ENCODE peak calls at places on chromosomes 7 and 10, in nine cellular contexts. Z is kidney epithelial cell, B is thoracic aorta, W is OCI-LY7, K is nephron progenitor cell, L is progenitor cell of endocrine pancreas, O is right atrium auricular region, U is Peyer's patch, N is fibroblast of pulmonary artery. Y is an unnamed sample.

GRCh38 chr10:118237930-118238329 is 104.2 kb downstream of the FAM204A start:
- DNase-seq in K (no peak), N (no peak), Z (no peak), L (no peak), W (no peak), O (no peak), U (no peak), B (no peak), Y (no peak)

GRCh38 chr7:150357277-150357676 is 11.3 kb upstream of the REPIN1 start:
- DNase-seq in Z (no peak), K (no peak), O (no peak), L (no peak), U (no peak), B (no peak), N (no peak), W (no peak), Y (peak; percentile 16)

GRCh38 chr7:134828361-134828760 is 48.9 kb downstream of the CALD1 start:
- DNase-seq in Z (no peak), L (no peak), U (no peak), O (no peak), N (peak; percentile 80), K (no peak), B (no peak), W (no peak), Y (no peak)

GRCh38 chr7:152313879-152314604 is 121.8 kb downstream of the KMT2C start:
- DNase-seq in Z (peak; percentile 90), W (no peak), K (no peak), N (peak; percentile 98), O (no peak), B (no peak), U (no peak), L (no peak), Y (peak; percentile 83)

GRCh38 chr7:92244803-92245486 is 769 bp downstream of the KRIT1 start:
- DNase-seq in W (peak; percentile 31), O (no peak), Z (no peak), U (no peak), K (no peak), N (no peak), L (no peak), B (no peak), Y (no peak)

GRCh38 chr10:95273393-95274312 is 17.1 kb downstream of the PDLIM1 start:
- DNase-seq in O (peak; percentile 83), W (no peak), N (peak; percentile 89), K (no peak), L (no peak), B (no peak), U (no peak), Z (no peak), Y (peak; percentile 84)

GRCh38 chr7:47953822-47954221 is 5.6 kb upstream of the PKD1L1 start:
- DNase-seq in B (no peak), N (no peak), U (no peak), K (no peak), W (no peak), L (no peak), O (no peak), Z (no peak), Y (no peak)

GRCh38 chr10:33332183-33333031 is 2.1 kb downstream of the NRP1 start:
- DNase-seq in Z (no peak), U (no peak), W (no peak), L (no peak), O (no peak), N (peak; percentile 74), K (no peak), B (no peak), Y (no peak)

GRCh38 chr10:93461807-93462178 is 20.3 kb downstream of the MYOF start:
- DNase-seq in U (no peak), K (no peak), W (peak; percentile 89), L (no peak), Z (peak; percentile 96), O (no peak), N (peak; percentile 72), B (no peak), Y (peak; percentile 51)

GRCh38 chr10:22317771-22318565 is 1.8 kb downstream of the COMMD3 start:
- DNase-seq in O (no peak), K (no peak), L (no peak), Z (no peak), W (no peak), B (no peak), N (no peak), U (no peak), Y (no peak)

GRCh38 chr10:14889318-14889717 is 10.7 kb downstream of the SUV39H2 start:
- DNase-seq in B (no peak), N (peak; percentile 29), O (no peak), U (no peak), L (no peak), K (no peak), W (no peak), Z (no peak), Y (peak; percentile 2)

GRCh38 chr7:45311597-45311996 is 154.0 kb downstream of the RAMP3 start:
- DNase-seq in N (no peak), U (no peak), W (no peak), L (no peak), Z (no peak), B (no peak), O (no peak), K (no peak), Y (no peak)

GRCh38 chr10:117398014-117398413 is 22.8 kb upstream of the PDZD8 start:
- DNase-seq in U (no peak), Z (no peak), W (no peak), N (no peak), B (no peak), L (no peak), K (no peak), O (no peak), Y (no peak)

GRCh38 chr7:94277236-94277635 is 117.5 kb upstream of the COL1A2 start:
- DNase-seq in U (no peak), Z (no peak), L (no peak), B (no peak), N (peak; percentile 32), K (no peak), O (no peak), W (no peak), Y (no peak)

GRCh38 chr7:148672041-148672440 is 26.7 kb upstream of the CUL1 start:
- DNase-seq in O (no peak), U (no peak), K (no peak), N (no peak), L (no peak), B (no peak), Z (no peak), W (no peak), Y (no peak)

GRCh38 chr7:1555046-1555812 is 776 bp downstream of the TMEM184A start:
- DNase-seq in L (no peak), O (no peak), U (peak; percentile 91), W (no peak), N (peak; percentile 82), Z (peak; percentile 82), K (peak; percentile 62), B (no peak), Y (peak; percentile 90)
- TF ChIP-seq CTCF in L (no peak), O (no peak), U (no peak), W (no peak), N (no peak), Z (no peak), K (no peak), B (no peak), Y (no peak)

DNA sequence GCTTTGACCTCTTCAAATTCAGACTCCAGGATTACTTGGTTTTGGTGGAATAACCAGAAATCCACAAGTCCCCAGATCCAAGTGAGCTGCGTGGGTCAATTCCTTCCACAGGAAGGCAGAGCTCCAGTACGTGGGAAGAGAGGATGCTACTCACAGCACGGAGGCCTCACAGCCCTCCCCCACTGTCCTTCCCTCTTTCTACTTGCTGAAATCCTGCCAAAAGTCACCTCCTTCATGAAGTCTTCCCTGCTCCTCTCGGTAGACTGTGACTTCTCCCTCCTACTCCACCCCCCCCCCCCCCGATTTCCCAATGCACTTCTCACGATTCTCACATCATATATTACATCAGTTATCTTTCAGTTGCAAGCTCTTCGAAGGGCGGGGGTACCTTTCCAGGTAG is 12.3 kb downstream of the CAMK2G start:
- DNase-seq in O (no peak), U (no peak), B (no peak), L (no peak), N (no peak), Z (no peak), K (no peak), W (no peak), Y (no peak)
- TF ChIP-seq CTCF in O (no peak), U (no peak), B (no peak), L (no peak), N (no peak), Z (no peak), K (no peak), W (no peak), Y (no peak)

DNA sequence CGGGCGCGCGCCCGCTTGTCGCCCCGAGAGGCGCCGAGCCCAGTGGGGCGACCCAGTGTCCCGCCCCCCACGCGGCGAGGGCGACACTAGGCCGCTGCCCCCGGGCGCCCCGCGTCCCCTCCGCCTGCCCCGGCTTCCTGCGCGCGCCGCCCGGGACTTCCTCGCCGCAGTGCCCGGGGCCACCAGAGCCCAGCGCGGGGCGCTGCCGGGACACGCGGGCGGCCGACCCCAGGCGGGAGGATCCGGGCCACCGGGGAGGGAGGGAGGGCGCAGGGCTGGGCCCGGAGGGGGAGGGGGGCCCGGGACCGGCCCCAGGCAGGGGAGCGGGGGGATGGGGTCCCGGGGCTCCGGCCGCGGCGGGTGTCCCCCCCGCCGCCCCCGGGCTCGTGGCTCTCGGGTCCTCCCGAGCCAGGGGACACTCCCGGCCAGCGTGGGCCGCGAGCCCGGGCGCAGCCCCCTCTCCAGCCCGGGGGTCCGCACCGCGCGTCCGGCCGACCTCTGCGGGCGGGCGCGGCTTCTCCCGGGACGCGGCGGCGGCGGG is 435 bp upstream of the PWWP2B start:
- DNase-seq in L (peak; percentile 62), W (peak; percentile 57), Z (no peak), N (peak; percentile 36), B (no peak), U (peak; percentile 82), K (peak; percentile 78), O (no peak), Y (peak; percentile 81)
- TF ChIP-seq CTCF in L (peak; percentile 55), W (no peak), Z (no peak), N (no peak), B (peak; percentile 25), U (peak; percentile 24), K (no peak), O (peak; percentile 36), Y (no peak)

GRCh38 chr10:79258894-79259293 is 88.4 kb upstream of the PPIF start:
- DNase-seq in N (no peak), K (no peak), B (no peak), L (no peak), O (no peak), U (no peak), Z (no peak), W (no peak), Y (no peak)
- TF ChIP-seq CTCF in N (no peak), K (no peak), B (no peak), L (no peak), O (no peak), U (no peak), Z (no peak), W (no peak), Y (no peak)

GRCh38 chr7:142587578-142588191 is 161.6 kb upstream of the PRSS1 start:
- DNase-seq in L (no peak), O (no peak), K (no peak), N (peak; percentile 83), W (peak; percentile 61), Z (no peak), B (no peak), U (no peak), Y (peak; percentile 76)
- TF ChIP-seq CTCF in L (peak; percentile 60), O (no peak), K (peak; percentile 46), N (peak; percentile 91), W (peak; percentile 88), Z (peak; percentile 88), B (no peak), U (no peak), Y (peak; percentile 91)

Y was measured in foreskin fibroblast.